ENCODE peak calls at places on chromosomes 3 and 15, in eight cellular contexts. K is immature natural killer cell; Y is kidney glomerular epithelial cell; L is LoVo; B is stimulated activated CD8-positive, alpha-beta memory T cell treated with anti-CD3 and anti-CD28 coated beads, Interleukin-12 subunit alpha, Interleukin-12 subunit beta, amount 100 ng/mL, for 4 hours; U is HuH-7; S is GM23338; J is stimulated activated CD4-positive, alpha-beta T cell treated with anti-CD3 and anti-CD28 coated beads, Interleukin-1b, Interleukin-23, amount 100 ng/mL, for 4 hours. Z is an unnamed sample.

GRCh38 chr3:126955004-126955790 is 27.7 kb upstream of the PLXNA1 start:
- DNase-seq in K (no peak), Y (no peak), L (no peak), B (no peak), U (no peak), S (no peak), J (no peak), Z (no peak)

GRCh38 chr3:126065876-126066275 is 18.0 kb downstream of the SLC41A3 start:
- DNase-seq in K (no peak), Y (no peak), L (no peak), B (no peak), U (no peak), S (no peak), J (no peak), Z (no peak)

GRCh38 chr3:10599444-10599843 is 94.1 kb upstream of the ATP2B2 start:
- DNase-seq in K (no peak), Y (no peak), L (peak; percentile 12), B (no peak), U (no peak), S (no peak), J (no peak), Z (no peak)

GRCh38 chr3:9026320-9027040 is 63.2 kb upstream of the RAD18 start:
- DNase-seq in K (no peak), Y (no peak), L (no peak), B (no peak), U (no peak), S (no peak), J (no peak), Z (no peak)

GRCh38 chr3:62475940-62476339 is 102.6 kb upstream of the FEZF2 start:
- DNase-seq in K (no peak), Y (no peak), L (no peak), B (no peak), U (no peak), S (no peak), J (no peak), Z (no peak)

GRCh38 chr3:114725966-114726365 is 421.1 kb downstream of the ZBTB20 start:
- DNase-seq in K (no peak), Y (no peak), L (no peak), B (no peak), U (no peak), S (no peak), J (no peak), Z (no peak)

GRCh38 chr15:82570721-82571519 is 30.7 kb upstream of the RPS17 start:
- DNase-seq in K (no peak), Y (peak; percentile 4), L (no peak), B (no peak), U (no peak), S (peak; percentile 43), J (no peak), Z (no peak)

GRCh38 chr3:130838898-130839572 is 54.8 kb upstream of the ATP2C1 start:
- DNase-seq in K (no peak), Y (no peak), L (no peak), B (no peak), U (no peak), S (no peak), J (no peak), Z (no peak)

GRCh38 chr15:62483817-62484216 is 318.7 kb upstream of the C2CD4B start:
- DNase-seq in K (no peak), Y (no peak), L (peak; percentile 31), B (no peak), U (no peak), S (no peak), J (no peak), Z (no peak)

GRCh38 chr15:41291065-41291631 is 41.2 kb downstream of the OIP5 start:
- DNase-seq in K (no peak), Y (no peak), L (no peak), B (no peak), U (no peak), S (no peak), J (no peak), Z (no peak)

GRCh38 chr3:120418866-120419490 is 31.8 kb downstream of the FSTL1 start:
- DNase-seq in K (peak; percentile 3), Y (peak; percentile 41), L (peak; percentile 55), B (no peak), U (peak; percentile 83), S (peak; percentile 79), J (no peak), Z (no peak)

GRCh38 chr15:50450678-50451077 is 26.5 kb downstream of the USP8 start:
- DNase-seq in K (no peak), Y (no peak), L (no peak), B (no peak), U (no peak), S (no peak), J (no peak), Z (no peak)